ENCODE peak calls at places on chromosome 2, in seven cellular contexts. U is psoas muscle, Z is type B pancreatic cell, C is GM12891, K is iris pigment epithelial cell, F is left cardiac atrium, I is ELR. R is an unnamed sample.

GRCh38 chr2:31241625-31242270 is 7.8 kb downstream of the EHD3 start:
- DNase-seq in U (no peak), Z (no peak), C (no peak), K (no peak), F (no peak), I (no peak), R (no peak)

GRCh38 chr2:217661378-217661777 is 341.4 kb downstream of the TNS1 start:
- DNase-seq in U (no peak), Z (no peak), C (no peak), K (no peak), F (no peak), I (no peak), R (no peak)

GRCh38 chr2:8676915-8677645 is 4.8 kb upstream of the ID2 start:
- DNase-seq in U (no peak), Z (no peak), C (no peak), K (no peak), F (no peak), I (peak), R (peak)

GRCh38 chr2:71799013-71799575 is 345.7 kb downstream of the DYSF start:
- DNase-seq in U (no peak), Z (no peak), C (no peak), K (no peak), F (no peak), I (no peak), R (no peak)

GRCh38 chr2:17541514-17541950 is 1.0 kb downstream of the VSNL1 start:
- DNase-seq in U (no peak), Z (no peak), C (no peak), K (no peak), F (no peak), I (no peak), R (no peak)

GRCh38 chr2:190119257-190119656 is 56.7 kb upstream of the MSTN start:
- DNase-seq in U (no peak), Z (no peak), C (no peak), K (peak), F (peak), I (no peak), R (no peak)

GRCh38 chr2:113217455-113218282 is 43.9 kb downstream of the PSD4 start:
- DNase-seq in U (peak), Z (no peak), C (no peak), K (peak), F (peak), I (no peak), R (no peak)

GRCh38 chr2:201820385-201821007 is 14.2 kb downstream of the CDK15 start:
- DNase-seq in U (no peak), Z (no peak), C (no peak), K (no peak), F (no peak), I (peak), R (no peak)

GRCh38 chr2:28423856-28424605 is 31.4 kb downstream of the FOSL2 start:
- DNase-seq in U (no peak), Z (no peak), C (no peak), K (no peak), F (no peak), I (no peak), R (peak)

GRCh38 chr2:12890481-12890980 is 173.8 kb downstream of the TRIB2 start:
- DNase-seq in U (no peak), Z (no peak), C (no peak), K (no peak), F (no peak), I (no peak), R (no peak)

GRCh38 chr2:38462121-38462634 is 85.1 kb upstream of the ATL2 start:
- DNase-seq in U (peak), Z (no peak), C (no peak), K (peak), F (peak), I (peak), R (no peak)

GRCh38 chr2:231533086-231533776 is 3.0 kb upstream of the NMUR1 start:
- DNase-seq in U (no peak), Z (no peak), C (no peak), K (no peak), F (no peak), I (no peak), R (no peak)

GRCh38 chr2:110812726-110813645 is 80.6 kb downstream of the ACOXL start:
- DNase-seq in U (no peak), Z (no peak), C (no peak), K (no peak), F (no peak), I (no peak), R (no peak)